ENCODE peak calls at places on chromosomes 16 and 17, in four cellular contexts. C is HT1080; F is GM10248; W is CD4-positive, alpha-beta T cell. P is an unnamed sample.

GRCh38 chr17:4358154-4358553 is 8.3 kb downstream of the UBE2G1 start:
- DNase-seq in C (no peak), F (no peak), W (no peak), P (no peak)

GRCh38 chr17:7709031-7709430 is 4.0 kb downstream of the EFNB3 start:
- DNase-seq in C (no peak), F (no peak), W (no peak), P (no peak)

GRCh38 chr16:82452002-82452741 is 174.6 kb upstream of the CDH13 start:
- DNase-seq in C (no peak), F (no peak), W (no peak), P (no peak)

GRCh38 chr16:48383877-48384304 is 1.3 kb downstream of the SIAH1 start:
- DNase-seq in C (peak; percentile 10), F (no peak), W (no peak), P (peak; percentile 69)

GRCh38 chr17:66677201-66677981 is 157.5 kb upstream of the CACNG5 start:
- DNase-seq in C (peak; percentile 71), F (no peak), W (no peak), P (no peak)

GRCh38 chr16:23803591-23804123 is 32.1 kb upstream of the PRKCB start:
- DNase-seq in C (peak; percentile 23), F (peak; percentile 82), W (peak; percentile 58), P (peak; percentile 81)

GRCh38 chr16:23353440-23353839 is 51.3 kb downstream of the SCNN1B start:
- DNase-seq in C (no peak), F (no peak), W (no peak), P (peak; percentile 65)

GRCh38 chr16:67447508-67448076 is 16.7 kb downstream of the HSD11B2 start:
- DNase-seq in C (peak; percentile 71), F (peak; percentile 79), W (peak; percentile 46), P (peak; percentile 79)

GRCh38 chr17:63774982-63775290 is 966 bp downstream of the DDX42 start:
- DNase-seq in C (peak; percentile 6), F (no peak), W (no peak), P (peak; percentile 54)

GRCh38 chr17:82160081-82160480 is 52.6 kb downstream of the CCDC57 start:
- DNase-seq in C (peak; percentile 44), F (no peak), W (no peak), P (no peak)

GRCh38 chr16:726438-727290 is at the start of the genes CCDC78 and HAGHL:
- DNase-seq in C (peak; percentile 54), F (peak; percentile 81), W (no peak), P (peak; percentile 65)

GRCh38 chr17:9676084-9676483 is 30.8 kb downstream of the USP43 start:
- DNase-seq in C (no peak), F (no peak), W (no peak), P (no peak)

GRCh38 chr17:65557349-65558310 is 3.8 kb downstream of the AXIN2 start:
- DNase-seq in C (peak; percentile 45), F (no peak), W (no peak), P (no peak)

GRCh38 chr16:80700558-80700957 is 103.8 kb downstream of the CDYL2 start:
- DNase-seq in C (no peak), F (no peak), W (no peak), P (no peak)

P was measured in NAMALWA.